ENCODE peak calls at places on chromosomes 2 and 18, in nine cellular contexts. One of them, this sample, is unnamed.

GRCh38 chr2:149572102-149572953 is 15.2 kb downstream of the MMADHC start:
- DNase-seq in MM.1S: no peak
- DNase-seq in SK-N-SH: no peak
- DNase-seq in PC-3: no peak
- DNase-seq in GM23338: no peak
- DNase-seq in HCT116: no peak
- DNase-seq in OCI-LY7: no peak
- DNase-seq in neural progenitor cell: no peak
- DNase-seq in hepatocyte: peak
- DNase-seq in this sample: peak

GRCh38 chr2:71154798-71155197 is 24.4 kb downstream of the MPHOSPH10 start:
- DNase-seq in hepatocyte: peak
- DNase-seq in HCT116: peak
- DNase-seq in PC-3: peak
- DNase-seq in SK-N-SH: no peak
- DNase-seq in GM23338: peak
- DNase-seq in MM.1S: peak
- DNase-seq in OCI-LY7: peak
- DNase-seq in neural progenitor cell: peak
- DNase-seq in this sample: peak

GRCh38 chr2:171205551-171205950 is 44.9 kb upstream of the TLK1 start:
- DNase-seq in SK-N-SH: no peak
- DNase-seq in MM.1S: no peak
- DNase-seq in neural progenitor cell: no peak
- DNase-seq in OCI-LY7: no peak
- DNase-seq in hepatocyte: no peak
- DNase-seq in HCT116: no peak
- DNase-seq in GM23338: no peak
- DNase-seq in PC-3: no peak
- DNase-seq in this sample: no peak

GRCh38 chr2:69815717-69816116 is 13.7 kb upstream of the GMCL1 start:
- DNase-seq in GM23338: no peak
- DNase-seq in MM.1S: no peak
- DNase-seq in neural progenitor cell: no peak
- DNase-seq in SK-N-SH: no peak
- DNase-seq in hepatocyte: no peak
- DNase-seq in HCT116: no peak
- DNase-seq in OCI-LY7: no peak
- DNase-seq in PC-3: peak
- DNase-seq in this sample: peak

GRCh38 chr2:174888646-174889271 is 116.4 kb downstream of the CHN1 start:
- DNase-seq in PC-3: no peak
- DNase-seq in SK-N-SH: no peak
- DNase-seq in neural progenitor cell: no peak
- DNase-seq in GM23338: peak
- DNase-seq in OCI-LY7: no peak
- DNase-seq in HCT116: no peak
- DNase-seq in hepatocyte: no peak
- DNase-seq in MM.1S: peak
- DNase-seq in this sample: no peak

GRCh38 chr2:240900141-240900860 is 4.3 kb upstream of the MAB21L4 start:
- DNase-seq in hepatocyte: no peak
- DNase-seq in HCT116: no peak
- DNase-seq in GM23338: no peak
- DNase-seq in neural progenitor cell: no peak
- DNase-seq in PC-3: no peak
- DNase-seq in MM.1S: no peak
- DNase-seq in OCI-LY7: no peak
- DNase-seq in SK-N-SH: no peak
- DNase-seq in this sample: no peak

GRCh38 chr2:6791682-6792081 is 74.0 kb downstream of the CMPK2 start:
- DNase-seq in hepatocyte: no peak
- DNase-seq in PC-3: no peak
- DNase-seq in GM23338: peak
- DNase-seq in SK-N-SH: no peak
- DNase-seq in MM.1S: no peak
- DNase-seq in neural progenitor cell: no peak
- DNase-seq in HCT116: no peak
- DNase-seq in OCI-LY7: peak
- DNase-seq in this sample: no peak

GRCh38 chr18:49968649-49969309 is 155.4 kb upstream of the ACAA2 start:
- DNase-seq in SK-N-SH: no peak
- DNase-seq in hepatocyte: no peak
- DNase-seq in HCT116: no peak
- DNase-seq in OCI-LY7: no peak
- DNase-seq in GM23338: no peak
- DNase-seq in MM.1S: no peak
- DNase-seq in neural progenitor cell: no peak
- DNase-seq in PC-3: no peak
- DNase-seq in this sample: no peak

GRCh38 chr2:63587814-63588384 is 378 bp downstream of the WDPCP start:
- DNase-seq in GM23338: peak
- DNase-seq in MM.1S: no peak
- DNase-seq in OCI-LY7: no peak
- DNase-seq in PC-3: peak
- DNase-seq in hepatocyte: no peak
- DNase-seq in neural progenitor cell: peak
- DNase-seq in HCT116: no peak
- DNase-seq in SK-N-SH: no peak
- DNase-seq in this sample: peak

GRCh38 chr2:102558463-102558862 is 60.9 kb upstream of the SLC9A2 start:
- DNase-seq in OCI-LY7: no peak
- DNase-seq in HCT116: no peak
- DNase-seq in SK-N-SH: no peak
- DNase-seq in hepatocyte: peak
- DNase-seq in PC-3: no peak
- DNase-seq in GM23338: no peak
- DNase-seq in MM.1S: no peak
- DNase-seq in neural progenitor cell: no peak
- DNase-seq in this sample: peak

GRCh38 chr2:14199040-14199439 is 433.5 kb upstream of the LRATD1 start:
- DNase-seq in OCI-LY7: no peak
- DNase-seq in MM.1S: no peak
- DNase-seq in neural progenitor cell: no peak
- DNase-seq in hepatocyte: no peak
- DNase-seq in PC-3: peak
- DNase-seq in HCT116: no peak
- DNase-seq in SK-N-SH: no peak
- DNase-seq in GM23338: peak
- DNase-seq in this sample: no peak

GRCh38 chr18:58562146-58562998 is 66.5 kb downstream of the ALPK2 start:
- DNase-seq in HCT116: no peak
- DNase-seq in SK-N-SH: no peak
- DNase-seq in PC-3: no peak
- DNase-seq in hepatocyte: no peak
- DNase-seq in GM23338: no peak
- DNase-seq in neural progenitor cell: no peak
- DNase-seq in MM.1S: peak
- DNase-seq in OCI-LY7: no peak
- DNase-seq in this sample: no peak

GRCh38 chr2:39228413-39229209 is 15.2 kb downstream of the CDKL4 start:
- DNase-seq in MM.1S: no peak
- DNase-seq in SK-N-SH: no peak
- DNase-seq in neural progenitor cell: peak
- DNase-seq in PC-3: no peak
- DNase-seq in GM23338: peak
- DNase-seq in OCI-LY7: peak
- DNase-seq in HCT116: no peak
- DNase-seq in hepatocyte: no peak
- DNase-seq in this sample: peak

GRCh38 chr2:45851576-45852304 is 200.3 kb downstream of the PRKCE start:
- DNase-seq in hepatocyte: no peak
- DNase-seq in PC-3: peak
- DNase-seq in neural progenitor cell: no peak
- DNase-seq in SK-N-SH: no peak
- DNase-seq in GM23338: no peak
- DNase-seq in HCT116: no peak
- DNase-seq in OCI-LY7: no peak
- DNase-seq in MM.1S: no peak
- DNase-seq in this sample: peak

GRCh38 chr2:109264595-109265328 is 135.8 kb downstream of the SH3RF3 start:
- DNase-seq in SK-N-SH: no peak
- DNase-seq in hepatocyte: peak
- DNase-seq in OCI-LY7: no peak
- DNase-seq in PC-3: no peak
- DNase-seq in HCT116: no peak
- DNase-seq in GM23338: no peak
- DNase-seq in MM.1S: no peak
- DNase-seq in neural progenitor cell: no peak
- DNase-seq in this sample: peak

GRCh38 chr18:9736942-9737813 is 29.1 kb downstream of the RAB31 start:
- DNase-seq in SK-N-SH: peak
- DNase-seq in GM23338: no peak
- DNase-seq in OCI-LY7: no peak
- DNase-seq in neural progenitor cell: no peak
- DNase-seq in HCT116: peak
- DNase-seq in MM.1S: no peak
- DNase-seq in hepatocyte: peak
- DNase-seq in PC-3: peak
- DNase-seq in this sample: peak

GRCh38 chr2:173989160-173989885 is 24.1 kb upstream of the SP3 start:
- DNase-seq in MM.1S: peak
- DNase-seq in SK-N-SH: no peak
- DNase-seq in hepatocyte: no peak
- DNase-seq in HCT116: no peak
- DNase-seq in GM23338: no peak
- DNase-seq in PC-3: no peak
- DNase-seq in OCI-LY7: peak
- DNase-seq in neural progenitor cell: no peak
- DNase-seq in this sample: no peak

GRCh38 chr2:70541481-70542020 is 12.1 kb downstream of the TGFA start:
- DNase-seq in GM23338: peak
- DNase-seq in hepatocyte: no peak
- DNase-seq in OCI-LY7: no peak
- DNase-seq in MM.1S: peak
- DNase-seq in SK-N-SH: no peak
- DNase-seq in PC-3: peak
- DNase-seq in neural progenitor cell: peak
- DNase-seq in HCT116: no peak
- DNase-seq in this sample: peak

GRCh38 chr2:127451981-127452380 is 33.8 kb downstream of the PROC start:
- DNase-seq in GM23338: no peak
- DNase-seq in SK-N-SH: no peak
- DNase-seq in HCT116: no peak
- DNase-seq in hepatocyte: no peak
- DNase-seq in neural progenitor cell: no peak
- DNase-seq in PC-3: no peak
- DNase-seq in OCI-LY7: no peak
- DNase-seq in MM.1S: no peak
- DNase-seq in this sample: no peak

GRCh38 chr2:127454595-127455565 is 36.7 kb downstream of the PROC start:
- DNase-seq in OCI-LY7: no peak
- DNase-seq in HCT116: no peak
- DNase-seq in MM.1S: no peak
- DNase-seq in neural progenitor cell: peak
- DNase-seq in SK-N-SH: no peak
- DNase-seq in hepatocyte: peak
- DNase-seq in GM23338: no peak
- DNase-seq in PC-3: peak
- DNase-seq in this sample: no peak

GRCh38 chr2:127455566-127456493 is 37.6 kb downstream of the PROC start:
- DNase-seq in SK-N-SH: no peak
- DNase-seq in GM23338: peak
- DNase-seq in HCT116: no peak
- DNase-seq in PC-3: no peak
- DNase-seq in OCI-LY7: no peak
- DNase-seq in hepatocyte: peak
- DNase-seq in MM.1S: no peak
- DNase-seq in neural progenitor cell: peak
- DNase-seq in this sample: no peak

GRCh38 chr2:127453013-127453391 is 34.8 kb downstream of the PROC start:
- DNase-seq in PC-3: no peak
- DNase-seq in SK-N-SH: no peak
- DNase-seq in OCI-LY7: no peak
- DNase-seq in MM.1S: no peak
- DNase-seq in GM23338: no peak
- DNase-seq in hepatocyte: no peak
- DNase-seq in HCT116: no peak
- DNase-seq in neural progenitor cell: no peak
- DNase-seq in this sample: no peak

GRCh38 chr2:127453392-127454171 is 35.4 kb downstream of the PROC start:
- DNase-seq in PC-3: peak
- DNase-seq in GM23338: peak
- DNase-seq in neural progenitor cell: peak
- DNase-seq in HCT116: no peak
- DNase-seq in MM.1S: no peak
- DNase-seq in hepatocyte: no peak
- DNase-seq in OCI-LY7: peak
- DNase-seq in SK-N-SH: peak
- DNase-seq in this sample: no peak
- H3K4me2 ChIP-seq in PC-3: no peak
- H3K4me2 ChIP-seq in GM23338: no peak
- H3K4me2 ChIP-seq in neural progenitor cell: no peak
- H3K4me2 ChIP-seq in HCT116: no peak
- H3K4me2 ChIP-seq in MM.1S: no peak
- H3K4me2 ChIP-seq in hepatocyte: no peak
- H3K4me2 ChIP-seq in OCI-LY7: no peak
- H3K4me2 ChIP-seq in SK-N-SH: no peak
- H3K4me2 ChIP-seq in this sample: no peak

DNA sequence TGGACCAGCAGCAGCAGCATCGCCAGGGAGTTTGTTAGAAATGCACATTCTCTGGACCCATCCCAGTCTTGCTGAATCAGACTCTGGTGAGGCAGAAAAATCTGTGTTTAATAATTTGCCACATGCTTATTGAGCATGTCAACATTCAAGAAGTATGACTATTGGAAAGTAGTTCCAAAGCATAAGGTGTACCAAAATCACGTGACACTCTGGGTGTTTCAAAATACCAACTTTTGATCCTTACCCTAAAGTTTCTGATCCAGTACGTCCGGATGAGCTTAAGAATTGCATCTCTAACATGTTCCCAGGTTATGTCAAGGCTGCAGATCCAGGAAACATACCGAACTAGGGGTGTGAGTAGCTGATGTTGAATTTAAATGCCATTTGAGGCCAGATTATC is 853.9 kb downstream of the TMEM182 start:
- DNase-seq in hepatocyte: no peak
- DNase-seq in GM23338: no peak
- DNase-seq in OCI-LY7: no peak
- DNase-seq in HCT116: no peak
- DNase-seq in SK-N-SH: no peak
- DNase-seq in neural progenitor cell: no peak
- DNase-seq in MM.1S: no peak
- DNase-seq in PC-3: no peak
- DNase-seq in this sample: no peak
- TF ChIP-seq EZH2phosphoT487 in hepatocyte: no peak
- TF ChIP-seq EZH2phosphoT487 in GM23338: no peak
- TF ChIP-seq EZH2phosphoT487 in OCI-LY7: no peak
- TF ChIP-seq EZH2phosphoT487 in HCT116: no peak
- TF ChIP-seq EZH2phosphoT487 in SK-N-SH: no peak
- TF ChIP-seq EZH2phosphoT487 in neural progenitor cell: no peak
- TF ChIP-seq EZH2phosphoT487 in MM.1S: no peak
- TF ChIP-seq EZH2phosphoT487 in PC-3: no peak
- TF ChIP-seq EZH2phosphoT487 in this sample: no peak

GRCh38 chr2:219173176-219173575 is 3.3 kb upstream of the SLC23A3 start:
- DNase-seq in GM23338: no peak
- DNase-seq in SK-N-SH: no peak
- DNase-seq in hepatocyte: no peak
- DNase-seq in PC-3: no peak
- DNase-seq in OCI-LY7: no peak
- DNase-seq in neural progenitor cell: no peak
- DNase-seq in MM.1S: no peak
- DNase-seq in HCT116: no peak
- DNase-seq in this sample: no peak
- H3K4me2 ChIP-seq in GM23338: no peak
- H3K4me2 ChIP-seq in SK-N-SH: no peak
- H3K4me2 ChIP-seq in hepatocyte: no peak
- H3K4me2 ChIP-seq in PC-3: no peak
- H3K4me2 ChIP-seq in OCI-LY7: no peak
- H3K4me2 ChIP-seq in neural progenitor cell: no peak
- H3K4me2 ChIP-seq in MM.1S: no peak
- H3K4me2 ChIP-seq in HCT116: no peak
- H3K4me2 ChIP-seq in this sample: no peak

GRCh38 chr2:112155331-112156151 is 17.4 kb downstream of the FBLN7 start:
- DNase-seq in PC-3: no peak
- DNase-seq in HCT116: no peak
- DNase-seq in neural progenitor cell: no peak
- DNase-seq in hepatocyte: no peak
- DNase-seq in SK-N-SH: no peak
- DNase-seq in GM23338: no peak
- DNase-seq in OCI-LY7: peak
- DNase-seq in MM.1S: no peak
- DNase-seq in this sample: no peak
- TF ChIP-seq EZH2phosphoT487 in PC-3: no peak
- TF ChIP-seq EZH2phosphoT487 in HCT116: no peak
- TF ChIP-seq EZH2phosphoT487 in neural progenitor cell: no peak
- TF ChIP-seq EZH2phosphoT487 in hepatocyte: no peak
- TF ChIP-seq EZH2phosphoT487 in SK-N-SH: no peak
- TF ChIP-seq EZH2phosphoT487 in GM23338: no peak
- TF ChIP-seq EZH2phosphoT487 in OCI-LY7: no peak
- TF ChIP-seq EZH2phosphoT487 in MM.1S: no peak
- TF ChIP-seq EZH2phosphoT487 in this sample: no peak